ENCODE peak calls at places on chromosomes 11 and 22, in ten cellular contexts. M, U, P, A, F, Q, C, O, E and V are unnamed samples.

GRCh38 chr11:19656140-19656541 is 56.5 kb upstream of the NAV2 start:
- DNase-seq in M (peak; percentile 7), U (no peak), P (no peak), A (peak; percentile 30), F (no peak), Q (no peak), C (no peak), O (no peak), E (peak; percentile 87), V (no peak)

GRCh38 chr11:76391039-76391438 is 9.9 kb downstream of the GVQW3 start:
- DNase-seq in M (no peak), U (no peak), P (no peak), A (no peak), F (no peak), Q (no peak), C (no peak), O (no peak), E (peak; percentile 24), V (no peak)

GRCh38 chr22:39893526-39893925 is at the start of gene ENTHD1:
- DNase-seq in M (peak; percentile 42), U (no peak), P (no peak), A (no peak), F (no peak), Q (no peak), C (no peak), O (no peak), E (no peak), V (no peak)

GRCh38 chr11:69201764-69202370 is 46.1 kb downstream of the SMIM38 start:
- DNase-seq in M (no peak), U (no peak), P (no peak), A (no peak), F (no peak), Q (no peak), C (no peak), O (no peak), E (no peak), V (no peak)

GRCh38 chr11:46333129-46333947 is 13.9 kb upstream of the DGKZ start:
- DNase-seq in M (peak; percentile 73), U (no peak), P (peak; percentile 85), A (no peak), F (no peak), Q (no peak), C (no peak), O (no peak), E (no peak), V (no peak)

GRCh38 chr11:44774131-44774530 is 47.4 kb downstream of the TSPAN18 start:
- DNase-seq in M (peak; percentile 47), U (peak; percentile 30), P (peak; percentile 58), A (no peak), F (no peak), Q (no peak), C (peak; percentile 17), O (no peak), E (no peak), V (no peak)

GRCh38 chr22:28883917-28884753 is 763 bp downstream of the ZNRF3 start:
- DNase-seq in M (peak; percentile 83), U (peak; percentile 42), P (peak; percentile 90), A (peak; percentile 27), F (peak; percentile 11), Q (peak; percentile 28), C (peak; percentile 43), O (peak; percentile 12), E (peak; percentile 44), V (no peak)

GRCh38 chr11:74185285-74185684 is 14.2 kb downstream of the PPME1 start:
- DNase-seq in M (no peak), U (no peak), P (no peak), A (no peak), F (no peak), Q (no peak), C (no peak), O (no peak), E (no peak), V (no peak)

GRCh38 chr11:442611-443081 is 835 bp upstream of the ANO9 start:
- DNase-seq in M (no peak), U (no peak), P (no peak), A (no peak), F (no peak), Q (no peak), C (no peak), O (no peak), E (no peak), V (no peak)

GRCh38 chr11:109037856-109038780 is 373.2 kb downstream of the DDX10 start:
- DNase-seq in M (no peak), U (no peak), P (no peak), A (no peak), F (no peak), Q (no peak), C (no peak), O (no peak), E (peak; percentile 58), V (no peak)

GRCh38 chr11:115739878-115740277 is 235.7 kb upstream of the CADM1 start:
- DNase-seq in M (no peak), U (no peak), P (no peak), A (no peak), F (no peak), Q (no peak), C (no peak), O (no peak), E (no peak), V (no peak)

GRCh38 chr11:1109101-1109917 is 34.6 kb downstream of the MUC2 start:
- DNase-seq in M (no peak), U (no peak), P (peak; percentile 64), A (no peak), F (no peak), Q (no peak), C (no peak), O (no peak), E (no peak), V (no peak)

GRCh38 chr11:18706330-18707243 is 8.0 kb downstream of the TMEM86A start:
- DNase-seq in M (peak; percentile 88), U (peak; percentile 71), P (peak; percentile 90), A (peak; percentile 40), F (no peak), Q (no peak), C (peak; percentile 61), O (no peak), E (peak; percentile 74), V (no peak)

GRCh38 chr11:36149538-36150242 is 139.5 kb downstream of the COMMD9 start:
- DNase-seq in M (peak; percentile 69), U (peak; percentile 24), P (no peak), A (peak; percentile 27), F (peak; percentile 88), Q (peak; percentile 42), C (peak; percentile 33), O (peak; percentile 99), E (peak; percentile 74), V (peak; percentile 97)

GRCh38 chr11:134911514-134912180 is 499.6 kb upstream of the B3GAT1 start:
- DNase-seq in M (no peak), U (peak; percentile 35), P (no peak), A (no peak), F (no peak), Q (no peak), C (no peak), O (no peak), E (no peak), V (no peak)

GRCh38 chr11:20097319-20098221 is 62.7 kb downstream of the DBX1 start:
- DNase-seq in M (no peak), U (no peak), P (no peak), A (no peak), F (no peak), Q (no peak), C (no peak), O (no peak), E (no peak), V (no peak)

GRCh38 chr11:60281482-60281881 is 1.0 kb downstream of the MS4A4A start:
- DNase-seq in M (no peak), U (no peak), P (no peak), A (no peak), F (no peak), Q (no peak), C (no peak), O (no peak), E (no peak), V (no peak)

GRCh38 chr11:128420277-128420676 is 167.1 kb downstream of the ETS1 start:
- DNase-seq in M (no peak), U (no peak), P (no peak), A (no peak), F (no peak), Q (no peak), C (no peak), O (no peak), E (no peak), V (no peak)

DNA sequence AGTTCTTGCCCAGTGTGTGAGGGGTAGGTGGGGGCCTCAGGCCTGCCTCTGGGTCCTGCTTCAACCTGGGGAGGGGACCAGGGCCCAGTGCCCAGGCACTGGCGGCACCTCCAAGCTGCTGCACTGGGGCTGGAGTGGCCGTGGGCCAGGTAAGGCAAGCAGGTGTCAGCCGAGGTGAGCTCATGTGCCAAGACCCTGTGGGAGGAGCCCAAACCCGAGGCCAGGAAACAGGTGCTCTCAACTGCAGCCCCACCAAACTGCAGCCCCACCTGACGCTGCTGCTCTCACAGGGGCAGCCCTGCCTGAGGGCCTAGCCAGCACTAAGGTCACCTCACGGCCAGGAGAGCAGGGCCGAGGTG is 18.1 kb upstream of the GNB1L start:
- DNase-seq in M (no peak), U (no peak), P (peak; percentile 69), A (no peak), F (no peak), Q (no peak), C (peak; percentile 46), O (no peak), E (no peak), V (no peak)
- TF ChIP-seq POLR2AphosphoS5 in M (no peak), U (no peak), P (peak; percentile 4), A (no peak), F (no peak), Q (no peak), C (no peak), O (no peak), E (no peak), V (no peak)

GRCh38 chr11:132853886-132854285 is 678.4 kb downstream of the OPCML start:
- DNase-seq in M (no peak), U (no peak), P (no peak), A (no peak), F (no peak), Q (no peak), C (no peak), O (no peak), E (no peak), V (no peak)
- TF ChIP-seq POLR2AphosphoS5 in M (no peak), U (no peak), P (no peak), A (no peak), F (no peak), Q (no peak), C (no peak), O (no peak), E (no peak), V (no peak)

GRCh38 chr11:63682045-63682915 is 980 bp downstream of the RTN3 start:
- DNase-seq in M (peak; percentile 66), U (peak; percentile 48), P (no peak), A (no peak), F (peak; percentile 21), Q (no peak), C (no peak), O (no peak), E (no peak), V (no peak)
- TF ChIP-seq POLR2AphosphoS5 in M (no peak), U (no peak), P (no peak), A (no peak), F (no peak), Q (no peak), C (no peak), O (no peak), E (no peak), V (no peak)

GRCh38 chr11:111631666-111632039 is 29.4 kb downstream of the SIK2 start:
- DNase-seq in M (no peak), U (no peak), P (no peak), A (no peak), F (no peak), Q (no peak), C (no peak), O (no peak), E (no peak), V (no peak)
- TF ChIP-seq POLR2AphosphoS5 in M (no peak), U (no peak), P (no peak), A (no peak), F (no peak), Q (no peak), C (no peak), O (no peak), E (no peak), V (no peak)